ENCODE peak calls at places on chromosomes 4 and X, in five cellular contexts. J is dermis blood vessel endothelial cell; S is bronchial epithelial cell; W is colonic mucosa; L is activated CD4-positive, alpha-beta T cell treated with anti-CD3 and anti-CD28 coated beads for 4 hours. H is an unnamed sample.

GRCh38 chrX:40945366-40945713 is 139.9 kb upstream of the USP9X start:
- DNase-seq in J (peak; percentile 73), S (peak; percentile 78), W (peak; percentile 46), L (no peak), H (no peak)

GRCh38 chr4:5511791-5512190 is 196.6 kb downstream of the EVC2 start:
- DNase-seq in J (no peak), S (peak; percentile 46), W (no peak), L (no peak), H (no peak)

GRCh38 chr4:155582971-155583437 is 83.6 kb upstream of the GUCY1A1 start:
- DNase-seq in J (no peak), S (peak; percentile 86), W (no peak), L (no peak), H (peak; percentile 36)

GRCh38 chrX:23228950-23229448 is 105.7 kb upstream of the PTCHD1 start:
- DNase-seq in J (no peak), S (peak; percentile 0), W (no peak), L (no peak), H (no peak)

GRCh38 chrX:109760241-109760921 is 27.3 kb upstream of the ACSL4 start:
- DNase-seq in J (peak; percentile 5), S (no peak), W (no peak), L (no peak), H (no peak)

GRCh38 chr4:183158062-183158461 is 59.0 kb downstream of the WWC2 start:
- DNase-seq in J (no peak), S (peak; percentile 21), W (no peak), L (no peak), H (no peak)

GRCh38 chr4:139819082-139819481 is 153.5 kb downstream of the MGST2 start:
- DNase-seq in J (no peak), S (no peak), W (no peak), L (no peak), H (no peak)

GRCh38 chr4:75477201-75477600 is 37.0 kb downstream of the RCHY1 start:
- DNase-seq in J (no peak), S (no peak), W (no peak), L (no peak), H (no peak)

GRCh38 chr4:48375651-48376291 is 34.4 kb downstream of the SLAIN2 start:
- DNase-seq in J (peak; percentile 66), S (peak; percentile 94), W (peak; percentile 78), L (no peak), H (peak; percentile 16)

GRCh38 chrX:106168107-106168506 is at the start of gene PWWP3B:
- DNase-seq in J (no peak), S (peak; percentile 57), W (peak; percentile 45), L (no peak), H (no peak)

GRCh38 chrX:77785400-77785745 is 643 bp downstream of the ATRX start:
- DNase-seq in J (peak; percentile 30), S (peak; percentile 3), W (peak; percentile 27), L (no peak), H (no peak)

H was measured in COR-L47.